ENCODE peak calls at places on chromosomes 11 and 22, in eight cellular contexts. One of them, this sample, is unnamed.

GRCh38 chr22:19038164-19038546 is 84.1 kb downstream of the DGCR2 start:
- DNase-seq in MM.1S: no peak
- DNase-seq in brain microvascular endothelial cell: no peak
- DNase-seq in ovary: no peak
- DNase-seq in spleen: peak
- DNase-seq in HepG2: no peak
- DNase-seq in right atrium auricular region: no peak
- DNase-seq in IMR-90: no peak
- DNase-seq in this sample: no peak

GRCh38 chr22:32307617-32308016 is 50.0 kb upstream of the RFPL3 start:
- DNase-seq in MM.1S: no peak
- DNase-seq in brain microvascular endothelial cell: no peak
- DNase-seq in ovary: no peak
- DNase-seq in spleen: no peak
- DNase-seq in HepG2: no peak
- DNase-seq in right atrium auricular region: no peak
- DNase-seq in IMR-90: no peak
- DNase-seq in this sample: no peak

GRCh38 chr11:134752964-134753804 is 341.1 kb upstream of the B3GAT1 start:
- DNase-seq in MM.1S: no peak
- DNase-seq in brain microvascular endothelial cell: no peak
- DNase-seq in ovary: no peak
- DNase-seq in spleen: no peak
- DNase-seq in HepG2: no peak
- DNase-seq in right atrium auricular region: peak
- DNase-seq in IMR-90: no peak
- DNase-seq in this sample: no peak

GRCh38 chr11:61828629-61829407 is 718 bp downstream of the FADS2 start:
- DNase-seq in MM.1S: no peak
- DNase-seq in brain microvascular endothelial cell: no peak
- DNase-seq in ovary: peak
- DNase-seq in spleen: no peak
- DNase-seq in HepG2: no peak
- DNase-seq in right atrium auricular region: no peak
- DNase-seq in IMR-90: no peak
- DNase-seq in this sample: peak

GRCh38 chr11:121367434-121367833 is 74.9 kb downstream of the SC5D start:
- DNase-seq in MM.1S: peak
- DNase-seq in brain microvascular endothelial cell: peak
- DNase-seq in ovary: no peak
- DNase-seq in spleen: no peak
- DNase-seq in HepG2: no peak
- DNase-seq in right atrium auricular region: no peak
- DNase-seq in IMR-90: peak
- DNase-seq in this sample: peak

GRCh38 chr11:69075421-69076128 is 26.8 kb downstream of the TPCN2 start:
- DNase-seq in MM.1S: no peak
- DNase-seq in brain microvascular endothelial cell: peak
- DNase-seq in ovary: peak
- DNase-seq in spleen: no peak
- DNase-seq in HepG2: no peak
- DNase-seq in right atrium auricular region: peak
- DNase-seq in IMR-90: peak
- DNase-seq in this sample: no peak

GRCh38 chr11:92149996-92150395 is 74.6 kb upstream of the FAT3 start:
- DNase-seq in MM.1S: no peak
- DNase-seq in brain microvascular endothelial cell: no peak
- DNase-seq in ovary: no peak
- DNase-seq in spleen: no peak
- DNase-seq in HepG2: no peak
- DNase-seq in right atrium auricular region: no peak
- DNase-seq in IMR-90: peak
- DNase-seq in this sample: no peak

GRCh38 chr11:40118026-40118425 is 1341.4 kb downstream of the LRRC4C start:
- DNase-seq in MM.1S: no peak
- DNase-seq in brain microvascular endothelial cell: no peak
- DNase-seq in ovary: no peak
- DNase-seq in spleen: no peak
- DNase-seq in HepG2: no peak
- DNase-seq in right atrium auricular region: no peak
- DNase-seq in IMR-90: no peak
- DNase-seq in this sample: no peak

GRCh38 chr22:25663654-25664053 is 78.3 kb upstream of the MYO18B start:
- DNase-seq in MM.1S: no peak
- DNase-seq in brain microvascular endothelial cell: no peak
- DNase-seq in ovary: no peak
- DNase-seq in spleen: no peak
- DNase-seq in HepG2: peak
- DNase-seq in right atrium auricular region: no peak
- DNase-seq in IMR-90: no peak
- DNase-seq in this sample: no peak

GRCh38 chr11:46920709-46921108 is 2.4 kb upstream of the LRP4 start:
- DNase-seq in MM.1S: no peak
- DNase-seq in brain microvascular endothelial cell: peak
- DNase-seq in ovary: no peak
- DNase-seq in spleen: no peak
- DNase-seq in HepG2: peak
- DNase-seq in right atrium auricular region: peak
- DNase-seq in IMR-90: peak
- DNase-seq in this sample: no peak

GRCh38 chr22:21051145-21051835 is 5.5 kb downstream of the LRRC74B start:
- DNase-seq in MM.1S: no peak
- DNase-seq in brain microvascular endothelial cell: no peak
- DNase-seq in ovary: no peak
- DNase-seq in spleen: peak
- DNase-seq in HepG2: no peak
- DNase-seq in right atrium auricular region: no peak
- DNase-seq in IMR-90: no peak
- DNase-seq in this sample: no peak

GRCh38 chr22:46007003-46007847 is 30.3 kb upstream of the WNT7B start:
- DNase-seq in MM.1S: no peak
- DNase-seq in brain microvascular endothelial cell: peak
- DNase-seq in ovary: peak
- DNase-seq in spleen: peak
- DNase-seq in HepG2: no peak
- DNase-seq in right atrium auricular region: peak
- DNase-seq in IMR-90: peak
- DNase-seq in this sample: no peak

GRCh38 chr11:68282141-68282860 is 10.5 kb upstream of the C11orf24 start:
- DNase-seq in MM.1S: peak
- DNase-seq in brain microvascular endothelial cell: no peak
- DNase-seq in ovary: no peak
- DNase-seq in spleen: no peak
- DNase-seq in HepG2: no peak
- DNase-seq in right atrium auricular region: no peak
- DNase-seq in IMR-90: no peak
- DNase-seq in this sample: peak

GRCh38 chr22:50310209-50310722 is 2.8 kb upstream of the PLXNB2 start:
- DNase-seq in MM.1S: no peak
- DNase-seq in brain microvascular endothelial cell: no peak
- DNase-seq in ovary: peak
- DNase-seq in spleen: peak
- DNase-seq in HepG2: peak
- DNase-seq in right atrium auricular region: no peak
- DNase-seq in IMR-90: no peak
- DNase-seq in this sample: no peak

GRCh38 chr11:64558065-64558745 is 32.8 kb upstream of the SLC22A12 start:
- DNase-seq in MM.1S: no peak
- DNase-seq in brain microvascular endothelial cell: no peak
- DNase-seq in ovary: no peak
- DNase-seq in spleen: no peak
- DNase-seq in HepG2: no peak
- DNase-seq in right atrium auricular region: no peak
- DNase-seq in IMR-90: no peak
- DNase-seq in this sample: no peak

DNA sequence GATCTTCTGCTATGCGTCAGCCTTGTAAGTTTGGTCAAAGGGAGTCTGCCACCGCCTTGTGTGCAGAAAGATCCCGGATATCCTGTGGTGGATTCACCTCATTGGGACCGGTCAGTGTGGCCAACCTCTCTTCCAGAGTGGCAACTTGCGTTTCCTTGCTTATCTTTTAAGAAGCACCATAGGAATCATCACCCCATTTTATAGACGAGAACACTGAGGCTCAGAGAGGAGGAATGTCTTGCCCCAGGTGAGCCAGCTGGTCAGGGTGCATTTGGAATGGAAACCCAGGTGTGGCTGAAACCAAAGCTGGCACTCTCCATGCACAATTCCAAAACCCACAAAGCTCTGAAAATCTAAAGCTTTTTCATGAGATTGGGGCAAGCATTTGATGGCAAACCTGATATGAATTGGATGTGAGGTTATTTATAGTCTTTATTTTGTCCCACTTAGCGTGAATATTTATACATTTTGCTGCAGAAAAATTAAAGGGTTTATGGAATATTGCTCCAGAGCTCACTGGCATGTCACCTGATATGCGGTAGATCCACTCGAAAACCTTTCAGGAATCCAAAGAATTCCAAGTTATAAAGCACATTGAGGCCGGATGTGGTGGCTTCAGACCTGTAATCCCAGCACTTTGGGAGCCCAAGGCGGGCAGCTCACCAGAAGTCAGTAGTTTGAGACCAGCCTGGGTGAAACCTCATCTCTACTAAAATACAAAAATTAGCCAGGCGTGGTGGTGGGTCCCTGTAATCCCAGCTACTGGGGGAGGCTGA is 12.1 kb upstream of the EIF3D start:
- DNase-seq in MM.1S: no peak
- DNase-seq in brain microvascular endothelial cell: no peak
- DNase-seq in ovary: no peak
- DNase-seq in spleen: no peak
- DNase-seq in HepG2: no peak
- DNase-seq in right atrium auricular region: no peak
- DNase-seq in IMR-90: no peak
- DNase-seq in this sample: no peak
- H3K4me3 ChIP-seq in MM.1S: no peak
- H3K4me3 ChIP-seq in brain microvascular endothelial cell: no peak
- H3K4me3 ChIP-seq in ovary: no peak
- H3K4me3 ChIP-seq in spleen: no peak
- H3K4me3 ChIP-seq in HepG2: no peak
- H3K4me3 ChIP-seq in right atrium auricular region: no peak
- H3K4me3 ChIP-seq in IMR-90: no peak
- H3K4me3 ChIP-seq in this sample: no peak

DNA sequence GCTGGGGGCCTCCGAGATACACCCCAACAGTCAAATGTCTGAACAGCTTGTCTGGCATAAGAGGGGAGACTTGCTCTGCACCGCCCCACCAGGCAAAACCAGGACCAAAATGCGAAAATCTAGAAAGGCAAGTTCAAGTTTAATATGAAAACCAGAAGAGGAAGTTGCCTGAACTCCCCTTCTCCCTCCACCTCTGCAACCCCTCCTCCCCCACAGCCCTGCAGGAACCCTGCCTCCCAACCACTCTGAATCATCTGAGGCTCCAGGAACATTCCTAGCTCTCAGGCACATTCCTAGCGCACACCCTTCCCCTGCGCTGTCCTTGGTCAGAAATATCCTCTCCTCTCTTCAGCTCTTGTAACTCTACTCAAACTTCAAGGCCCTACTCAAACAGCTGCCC is 36.7 kb downstream of the ISX start:
- DNase-seq in MM.1S: peak
- DNase-seq in brain microvascular endothelial cell: peak
- DNase-seq in ovary: no peak
- DNase-seq in spleen: no peak
- DNase-seq in HepG2: no peak
- DNase-seq in right atrium auricular region: no peak
- DNase-seq in IMR-90: peak
- DNase-seq in this sample: peak
- TF ChIP-seq CTCF in MM.1S: peak
- TF ChIP-seq CTCF in brain microvascular endothelial cell: no peak
- TF ChIP-seq CTCF in ovary: no peak
- TF ChIP-seq CTCF in spleen: no peak
- TF ChIP-seq CTCF in HepG2: no peak
- TF ChIP-seq CTCF in right atrium auricular region: no peak
- TF ChIP-seq CTCF in IMR-90: no peak
- TF ChIP-seq CTCF in this sample: peak

DNA sequence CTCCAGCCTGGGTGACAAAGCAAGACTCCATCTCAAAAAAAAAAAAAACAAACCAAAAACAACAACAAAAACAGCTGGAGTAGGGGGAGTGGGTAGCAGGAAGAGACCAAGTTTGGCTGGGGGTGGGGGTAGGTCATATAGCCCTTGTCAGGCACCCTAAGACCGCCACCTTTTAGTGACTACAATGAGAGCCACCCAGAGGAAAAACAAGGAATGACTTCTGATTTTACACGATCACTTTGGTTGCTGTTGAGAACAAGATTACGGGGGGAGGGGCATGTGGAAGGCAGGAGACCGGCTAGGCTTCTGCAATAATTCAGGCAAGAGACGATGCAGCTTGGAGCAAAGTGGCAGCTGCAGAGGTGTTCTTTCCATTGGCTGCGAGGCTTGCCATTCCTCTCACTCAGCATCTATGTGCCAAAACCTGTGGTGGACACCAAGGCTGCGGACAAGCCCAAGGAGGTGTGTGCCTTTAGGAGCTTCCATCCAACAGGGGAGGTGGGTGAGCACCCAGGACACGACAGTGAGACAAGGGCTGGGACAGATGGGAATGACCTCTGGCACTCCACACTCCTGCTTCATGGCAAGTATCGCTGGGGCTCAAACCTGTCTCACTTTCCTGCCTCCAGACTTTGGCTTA is 1.7 kb downstream of the RPS19BP1 start:
- DNase-seq in MM.1S: peak
- DNase-seq in brain microvascular endothelial cell: peak
- DNase-seq in ovary: peak
- DNase-seq in spleen: no peak
- DNase-seq in HepG2: peak
- DNase-seq in right atrium auricular region: no peak
- DNase-seq in IMR-90: peak
- DNase-seq in this sample: peak
- H3K4me3 ChIP-seq in MM.1S: peak
- H3K4me3 ChIP-seq in brain microvascular endothelial cell: no peak
- H3K4me3 ChIP-seq in ovary: no peak
- H3K4me3 ChIP-seq in spleen: no peak
- H3K4me3 ChIP-seq in HepG2: no peak
- H3K4me3 ChIP-seq in right atrium auricular region: no peak
- H3K4me3 ChIP-seq in IMR-90: no peak
- H3K4me3 ChIP-seq in this sample: no peak

DNA sequence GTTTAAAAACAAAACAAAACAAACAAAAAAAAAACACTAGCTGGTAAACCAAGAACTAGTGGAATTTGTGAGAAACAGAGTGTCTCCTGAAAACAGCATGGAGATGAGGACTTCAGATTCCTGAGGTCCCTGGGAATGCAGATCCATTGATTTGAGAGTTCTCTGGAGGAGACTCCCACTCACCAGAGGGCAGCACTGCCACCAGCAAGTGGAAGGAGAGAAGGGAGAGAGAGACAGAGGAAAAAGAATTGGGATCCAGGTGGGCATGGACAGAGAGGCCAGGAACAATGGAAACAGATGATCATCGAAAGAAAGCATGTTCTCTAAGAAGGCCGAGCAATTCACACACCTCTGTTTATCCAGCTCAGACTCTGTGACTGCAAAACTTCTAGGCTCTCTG is 31.8 kb downstream of the ETS1 start:
- DNase-seq in MM.1S: no peak
- DNase-seq in brain microvascular endothelial cell: no peak
- DNase-seq in ovary: no peak
- DNase-seq in spleen: no peak
- DNase-seq in HepG2: peak
- DNase-seq in right atrium auricular region: no peak
- DNase-seq in IMR-90: no peak
- DNase-seq in this sample: no peak
- TF ChIP-seq CTCF in MM.1S: no peak
- TF ChIP-seq CTCF in brain microvascular endothelial cell: peak
- TF ChIP-seq CTCF in ovary: no peak
- TF ChIP-seq CTCF in spleen: no peak
- TF ChIP-seq CTCF in HepG2: peak
- TF ChIP-seq CTCF in right atrium auricular region: no peak
- TF ChIP-seq CTCF in IMR-90: peak
- TF ChIP-seq CTCF in this sample: no peak